ENCODE peak calls at places on chromosomes 5 and 9, in ten cellular contexts. R is psoas muscle, H is left cardiac atrium, E is KG1, C is tibial nerve, V is NCI-H510A treated with DMSO at 0.1 percent for 48 hours, J is AG20443, K is posterior cingulate gyrus, W is endothelial cell, T is Peyer's patch. S is an unnamed sample.

GRCh38 chr5:180090769-180091546 is 19.4 kb upstream of the RNF130 start:
- DNase-seq in R (no peak), H (no peak), E (no peak), C (no peak), V (peak; percentile 2), J (peak; percentile 36), K (peak; percentile 46), W (peak; percentile 31), T (peak; percentile 54), S (no peak)

GRCh38 chr5:92237896-92238295 is 854.8 kb upstream of the ARRDC3 start:
- DNase-seq in R (no peak), H (no peak), E (no peak), C (no peak), V (no peak), J (no peak), K (no peak), W (no peak), T (no peak), S (no peak)

GRCh38 chr9:5629312-5630037 is 568 bp downstream of the RIC1 start:
- DNase-seq in R (peak; percentile 78), H (peak; percentile 63), E (peak; percentile 38), C (peak; percentile 28), V (peak; percentile 18), J (peak; percentile 43), K (peak; percentile 34), W (peak; percentile 58), T (peak; percentile 79), S (peak; percentile 27)

GRCh38 chr9:38346811-38347735 is 45.4 kb upstream of the ALDH1B1 start:
- DNase-seq in R (no peak), H (no peak), E (no peak), C (no peak), V (no peak), J (no peak), K (no peak), W (no peak), T (no peak), S (no peak)

GRCh38 chr5:138829341-138829740 is 45.8 kb downstream of the LRRTM2 start:
- DNase-seq in R (no peak), H (no peak), E (no peak), C (no peak), V (no peak), J (no peak), K (no peak), W (no peak), T (no peak), S (no peak)

GRCh38 chr9:12708562-12709298 is 15.5 kb downstream of the TYRP1 start:
- DNase-seq in R (no peak), H (no peak), E (no peak), C (no peak), V (no peak), J (peak; percentile 30), K (no peak), W (no peak), T (no peak), S (no peak)

GRCh38 chr9:107439991-107440456 is 49.5 kb downstream of the KLF4 start:
- DNase-seq in R (no peak), H (no peak), E (no peak), C (no peak), V (no peak), J (no peak), K (no peak), W (no peak), T (no peak), S (no peak)

GRCh38 chr9:97518909-97519307 is 17.4 kb downstream of the TMOD1 start:
- DNase-seq in R (peak; percentile 84), H (peak; percentile 62), E (no peak), C (peak; percentile 35), V (peak; percentile 76), J (peak; percentile 80), K (no peak), W (no peak), T (no peak), S (no peak)

GRCh38 chr5:33102551-33102950 is 338.2 kb upstream of the TARS1 start:
- DNase-seq in R (no peak), H (no peak), E (no peak), C (no peak), V (no peak), J (no peak), K (no peak), W (no peak), T (no peak), S (no peak)

GRCh38 chr9:86512929-86513328 is 158.7 kb upstream of the TUT7 start:
- DNase-seq in R (no peak), H (no peak), E (no peak), C (no peak), V (no peak), J (no peak), K (no peak), W (no peak), T (no peak), S (no peak)

GRCh38 chr9:223167-223566 is 8.5 kb downstream of the DOCK8 start:
- DNase-seq in R (no peak), H (no peak), E (no peak), C (no peak), V (no peak), J (no peak), K (no peak), W (no peak), T (no peak), S (no peak)

GRCh38 chr9:77985996-77986395 is 45.6 kb downstream of the GNAQ start:
- DNase-seq in R (no peak), H (no peak), E (no peak), C (no peak), V (no peak), J (no peak), K (no peak), W (no peak), T (no peak), S (no peak)

GRCh38 chr9:72315510-72316287 is 49.3 kb downstream of the ZFAND5 start:
- DNase-seq in R (peak; percentile 63), H (no peak), E (no peak), C (peak; percentile 49), V (peak; percentile 58), J (peak; percentile 63), K (no peak), W (no peak), T (no peak), S (peak; percentile 65)

GRCh38 chr5:88833371-88834107 is 49.4 kb downstream of the MEF2C start:
- DNase-seq in R (no peak), H (peak; percentile 61), E (no peak), C (no peak), V (no peak), J (peak; percentile 73), K (no peak), W (no peak), T (no peak), S (no peak)

GRCh38 chr9:35229066-35229778 is 67.4 kb downstream of the UNC13B start:
- DNase-seq in R (no peak), H (no peak), E (no peak), C (no peak), V (no peak), J (no peak), K (no peak), W (no peak), T (no peak), S (no peak)

GRCh38 chr9:8628771-8629170 is 829.2 kb upstream of the DMAC1 start:
- DNase-seq in R (no peak), H (no peak), E (no peak), C (no peak), V (no peak), J (no peak), K (no peak), W (no peak), T (no peak), S (no peak)

GRCh38 chr5:139178948-139179347 is 19.2 kb downstream of the SIL1 start:
- DNase-seq in R (no peak), H (peak; percentile 40), E (no peak), C (no peak), V (peak; percentile 17), J (peak; percentile 10), K (no peak), W (no peak), T (no peak), S (no peak)

GRCh38 chr5:1000329-1000728 is 8.3 kb upstream of the NKD2 start:
- DNase-seq in R (no peak), H (no peak), E (no peak), C (peak; percentile 4), V (no peak), J (no peak), K (peak; percentile 4), W (peak; percentile 2), T (no peak), S (no peak)

GRCh38 chr9:133707065-133707760 is 30.9 kb downstream of the SARDH start:
- DNase-seq in R (peak; percentile 80), H (peak; percentile 56), E (no peak), C (no peak), V (peak; percentile 42), J (no peak), K (no peak), W (no peak), T (no peak), S (no peak)

GRCh38 chr9:33161011-33161588 is 6.0 kb downstream of the B4GALT1 start:
- DNase-seq in R (peak; percentile 77), H (peak; percentile 72), E (no peak), C (no peak), V (no peak), J (peak; percentile 82), K (no peak), W (no peak), T (no peak), S (no peak)

GRCh38 chr5:11385901-11386293 is 518.3 kb downstream of the CTNND2 start:
- DNase-seq in R (no peak), H (no peak), E (no peak), C (no peak), V (no peak), J (no peak), K (peak; percentile 44), W (no peak), T (no peak), S (no peak)

GRCh38 chr5:103942587-103943186 is 380.1 kb upstream of the NUDT12 start:
- DNase-seq in R (no peak), H (no peak), E (no peak), C (no peak), V (no peak), J (no peak), K (no peak), W (no peak), T (no peak), S (no peak)

GRCh38 chr9:14811844-14812243 is 89.3 kb upstream of the CER1 start:
- DNase-seq in R (no peak), H (no peak), E (no peak), C (no peak), V (no peak), J (no peak), K (no peak), W (no peak), T (no peak), S (no peak)

GRCh38 chr5:82312373-82312856 is 34.3 kb upstream of the RPS23 start:
- DNase-seq in R (peak; percentile 62), H (peak; percentile 69), E (no peak), C (peak; percentile 65), V (peak; percentile 37), J (peak; percentile 80), K (peak; percentile 73), W (peak; percentile 77), T (peak; percentile 58), S (no peak)

GRCh38 chr5:95715799-95716461 is 15.2 kb upstream of the RHOBTB3 start:
- DNase-seq in R (no peak), H (no peak), E (no peak), C (no peak), V (no peak), J (peak; percentile 67), K (no peak), W (no peak), T (no peak), S (no peak)

GRCh38 chr9:132008184-132008781 is 71.4 kb downstream of the MED27 start:
- DNase-seq in R (no peak), H (no peak), E (no peak), C (no peak), V (no peak), J (peak; percentile 30), K (no peak), W (no peak), T (no peak), S (no peak)

GRCh38 chr9:89427621-89428221 is 70.2 kb downstream of the SEMA4D start:
- DNase-seq in R (peak; percentile 32), H (no peak), E (no peak), C (no peak), V (no peak), J (no peak), K (no peak), W (no peak), T (no peak), S (no peak)

GRCh38 chr5:169576181-169576598 is 7.4 kb upstream of the SPDL1 start:
- DNase-seq in R (no peak), H (no peak), E (no peak), C (no peak), V (no peak), J (peak; percentile 74), K (no peak), W (no peak), T (no peak), S (no peak)

S was measured in breast epithelium.